ENCODE peak calls at places on chromosome 22, in five cellular contexts. L is NCI-H2081 treated with DMSO at 0.1 percent for 48 hours; W is naive thymus-derived CD8-positive, alpha-beta T cell; I is germinal center; V is mesendoderm. M is an unnamed sample.
A peak's percentile ranks its signal among the peaks of the same experiment; 100 is the strongest.

GRCh38 chr22:30947163-30947820 is 21.3 kb downstream of the MORC2 start:
- DNase-seq in V (peak; percentile 33), I (no peak), W (no peak), L (peak; percentile 16), M (peak; percentile 90)

GRCh38 chr22:48740731-48741405 is 1086.8 kb downstream of the BRD1 start:
- DNase-seq in V (no peak), I (no peak), W (no peak), L (no peak), M (no peak)

GRCh38 chr22:28873183-28873964 is 10.0 kb upstream of the ZNRF3 start:
- DNase-seq in I (no peak), W (no peak), V (no peak), L (no peak), M (no peak)

GRCh38 chr22:44363214-44363979 is 50.6 kb upstream of the SHISAL1 start:
- DNase-seq in V (no peak), I (no peak), W (no peak), L (no peak), M (no peak)

GRCh38 chr22:38148252-38148651 is 33.4 kb downstream of the PLA2G6 start:
- DNase-seq in W (no peak), I (no peak), L (no peak), V (peak; percentile 30), M (no peak)

GRCh38 chr22:21726650-21727049 is 8.9 kb downstream of the YPEL1 start:
- DNase-seq in I (peak; percentile 52), W (no peak), V (peak; percentile 90), L (no peak), M (peak; percentile 81)

GRCh38 chr22:46068908-46069481 is 81.3 kb upstream of the PPARA start:
- DNase-seq in W (no peak), V (no peak), I (no peak), L (no peak), M (no peak)

GRCh38 chr22:37808294-37808657 is 542 bp downstream of the GCAT start:
- DNase-seq in L (no peak), V (no peak), W (no peak), I (no peak), M (no peak)

GRCh38 chr22:39117585-39118191 is 20.6 kb downstream of the APOBEC3H start:
- DNase-seq in I (peak; percentile 34), L (no peak), W (peak; percentile 41), V (peak; percentile 81), M (peak; percentile 68)